ENCODE peak calls at places on chromosomes 11 and 22, in six cellular contexts. Z, Y, J, C, A and L are unnamed samples.
A peak's percentile ranks its signal among the peaks of the same experiment; 100 is the strongest.

GRCh38 chr11:57458410-57459111 is 1.8 kb upstream of the RTN4RL2 start:
- DNase-seq in Z (peak; percentile 92), A (peak; percentile 84), J (peak; percentile 62), Y (peak; percentile 56), C (no peak), L (no peak)

GRCh38 chr11:115660072-115660805 is 156.0 kb upstream of the CADM1 start:
- DNase-seq in J (no peak), C (no peak), A (peak; percentile 43), Z (peak; percentile 53), Y (no peak), L (no peak)

GRCh38 chr22:38248280-38248679 is 24.5 kb downstream of the TMEM184B start:
- DNase-seq in C (no peak), J (no peak), Z (no peak), Y (no peak), A (no peak), L (no peak)

GRCh38 chr11:64969209-64969608 is 2.7 kb downstream of the MAJIN start:
- DNase-seq in C (no peak), A (no peak), J (no peak), Y (peak; percentile 20), Z (no peak), L (no peak)

GRCh38 chr11:8610532-8611116 is 16.6 kb upstream of the STK33 start:
- DNase-seq in Y (no peak), Z (no peak), C (no peak), A (no peak), J (no peak), L (no peak)

GRCh38 chr11:34757026-34757451 is 136.1 kb downstream of the EHF start:
- DNase-seq in J (no peak), C (no peak), A (no peak), Z (no peak), Y (peak; percentile 41), L (no peak)

GRCh38 chr11:31641477-31642062 is 132.0 kb downstream of the ELP4 start:
- DNase-seq in A (no peak), Z (peak; percentile 59), Y (peak; percentile 8), C (no peak), J (peak; percentile 29), L (peak; percentile 4)

GRCh38 chr11:74842967-74843366 is 94.3 kb downstream of the RNF169 start:
- DNase-seq in Z (peak; percentile 54), J (no peak), C (no peak), A (peak; percentile 73), Y (no peak), L (no peak)

GRCh38 chr11:120372296-120372695 is 36.1 kb downstream of the ARHGEF12 start:
- DNase-seq in A (no peak), Z (no peak), J (no peak), Y (no peak), C (no peak), L (no peak)

GRCh38 chr11:112613051-112613972 is 347.9 kb upstream of the NCAM1 start:
- DNase-seq in C (no peak), A (no peak), J (no peak), Z (no peak), Y (no peak), L (no peak)

GRCh38 chr11:92482502-92482901 is 257.9 kb downstream of the FAT3 start:
- DNase-seq in J (no peak), Z (no peak), A (no peak), C (no peak), Y (no peak), L (no peak)

GRCh38 chr22:41491379-41492100 is 22.6 kb downstream of the ACO2 start:
- DNase-seq in A (no peak), Z (no peak), C (no peak), J (no peak), Y (no peak), L (no peak)

GRCh38 chr11:24935059-24935458 is 438.2 kb downstream of the LUZP2 start:
- DNase-seq in Z (no peak), Y (no peak), C (no peak), A (no peak), J (no peak), L (no peak)

GRCh38 chr11:47908198-47908597 is 60.0 kb upstream of the NUP160 start:
- DNase-seq in J (no peak), A (no peak), Y (no peak), Z (no peak), C (no peak), L (no peak)

GRCh38 chr11:85935751-85936150 is 80.6 kb downstream of the CCDC83 start:
- DNase-seq in A (peak; percentile 23), C (no peak), Z (no peak), Y (no peak), J (no peak), L (no peak)

GRCh38 chr11:46017341-46017740 is 94.9 kb downstream of the LARGE2 start:
- DNase-seq in Y (no peak), Z (no peak), A (no peak), C (no peak), J (no peak), L (no peak)
- TF ChIP-seq CTCF in Y (no peak), Z (no peak), A (no peak), C (no peak), J (no peak), L (no peak)

GRCh38 chr11:27401760-27402316 is 38.8 kb upstream of the CCDC34 start:
- DNase-seq in C (no peak), Y (no peak), A (no peak), Z (no peak), J (no peak), L (no peak)
- TF ChIP-seq POLR2AphosphoS5 in C (no peak), Y (no peak), A (no peak), Z (no peak), J (peak; percentile 17), L (no peak)

GRCh38 chr11:134802598-134802997 is 390.6 kb upstream of the B3GAT1 start:
- DNase-seq in A (no peak), C (no peak), Z (no peak), Y (no peak), J (no peak), L (no peak)

GRCh38 chr11:134800826-134801225 is 388.8 kb upstream of the B3GAT1 start:
- DNase-seq in A (no peak), C (no peak), J (no peak), Y (no peak), Z (no peak), L (no peak)

GRCh38 chr11:134801526-134801925 is 389.5 kb upstream of the B3GAT1 start:
- DNase-seq in Z (no peak), Y (no peak), A (no peak), J (no peak), C (no peak), L (no peak)

GRCh38 chr11:134800130-134800529 is 388.1 kb upstream of the B3GAT1 start:
- DNase-seq in A (peak; percentile 58), Z (no peak), Y (no peak), C (no peak), J (no peak), L (no peak)

GRCh38 chr11:134802116-134802515 is 390.1 kb upstream of the B3GAT1 start:
- DNase-seq in A (no peak), J (no peak), C (no peak), Y (no peak), Z (no peak), L (no peak)
- H3K36me3 ChIP-seq in A (no peaks in the 10 kb centered on the region), J (no peaks in the 10 kb centered on the region), C (no peaks in the 10 kb centered on the region), Y (no peaks in the 10 kb centered on the region), Z (no peaks in the 10 kb centered on the region), L (no peaks in the 10 kb centered on the region)

GRCh38 chr22:29480512-29481264 is 670 bp downstream of the NEFH start:
- DNase-seq in C (no peak), J (no peak), Y (no peak), A (peak; percentile 90), Z (peak; percentile 81), L (no peak)

GRCh38 chr22:29482253-29482652 is 2.2 kb downstream of the NEFH start:
- DNase-seq in A (no peak), Z (no peak), C (no peak), Y (no peak), J (no peak), L (no peak)

GRCh38 chr22:29480262-29480511 is 169 bp downstream of the NEFH start:
- DNase-seq in C (no peak), A (peak; percentile 85), Y (no peak), J (no peak), Z (no peak), L (no peak)

GRCh38 chr22:29482726-29483125 is 2.7 kb downstream of the NEFH start:
- DNase-seq in J (no peak), C (no peak), A (no peak), Y (no peak), Z (no peak), L (no peak)

DNA sequence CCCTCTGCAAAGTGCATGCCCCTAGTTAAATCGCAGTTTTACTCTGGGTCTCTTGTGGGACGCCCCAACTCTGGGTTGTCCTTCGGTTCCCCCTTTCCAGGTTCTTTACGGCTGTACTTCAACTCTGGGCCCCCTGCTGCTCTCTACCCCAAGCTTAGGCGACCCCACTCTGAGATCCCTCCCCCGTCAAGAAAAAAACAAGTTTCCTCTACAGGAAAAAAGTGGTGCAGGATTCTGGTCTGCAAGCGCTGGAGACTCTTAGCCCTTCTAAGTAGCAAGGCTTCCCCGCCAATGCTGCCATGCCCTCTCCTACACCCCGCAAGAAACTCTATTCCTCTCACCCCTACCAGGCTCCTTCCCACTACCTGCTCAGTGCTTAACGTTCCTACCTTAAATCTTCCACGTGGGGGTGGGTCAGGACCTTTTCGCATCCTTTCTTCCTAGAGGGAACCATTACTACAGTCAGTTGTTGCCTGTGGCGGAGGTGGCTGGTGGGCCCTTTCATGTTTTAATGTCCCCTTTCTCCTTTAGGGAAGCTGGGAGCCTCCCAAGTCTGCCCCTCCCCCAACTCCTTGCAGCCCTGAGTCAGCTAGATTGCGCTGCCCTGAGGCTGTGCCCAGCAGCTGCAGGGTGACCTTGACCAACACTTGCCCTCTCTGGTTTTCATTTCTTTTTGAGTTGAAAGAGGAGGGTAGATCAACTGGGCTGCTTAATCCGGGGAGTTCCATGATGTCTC is 1.4 kb downstream of the NEFH start:
- DNase-seq in C (no peak), J (no peak), Y (no peak), Z (peak; percentile 83), A (no peak), L (no peak)
- TF ChIP-seq CTCF in C (no peak), J (no peak), Y (no peak), Z (no peak), A (no peak), L (no peak)

GRCh38 chr11:41003339-41003992 is 456.0 kb downstream of the LRRC4C start:
- DNase-seq in Y (no peak), A (no peak), Z (no peak), C (no peak), J (no peak), L (no peak)

DNA sequence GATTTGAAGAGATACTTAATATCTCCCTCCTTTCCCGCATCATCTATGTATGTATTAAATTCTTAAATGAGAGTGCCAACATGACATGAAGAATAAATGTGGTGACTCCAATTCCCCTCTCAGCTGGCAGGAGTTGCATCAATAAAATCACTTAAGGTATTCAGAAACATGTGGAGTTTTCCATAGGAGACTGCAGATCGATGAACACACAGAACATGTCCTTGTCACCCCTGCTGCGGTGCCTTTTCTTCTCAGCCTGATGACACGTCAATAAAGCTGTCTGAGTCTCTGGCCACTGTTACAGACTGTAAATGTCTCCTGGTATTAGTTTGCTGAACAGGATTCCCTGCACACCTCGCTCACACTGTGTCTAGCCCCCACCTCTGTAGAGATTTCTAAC is 460.6 kb downstream of the LRRC4C start:
- DNase-seq in C (no peak), A (no peak), J (no peak), Z (no peak), Y (no peak), L (no peak)
- TF ChIP-seq POLR2AphosphoS5 in C (no peak), A (no peak), J (no peak), Z (no peak), Y (no peak), L (no peak)

DNA sequence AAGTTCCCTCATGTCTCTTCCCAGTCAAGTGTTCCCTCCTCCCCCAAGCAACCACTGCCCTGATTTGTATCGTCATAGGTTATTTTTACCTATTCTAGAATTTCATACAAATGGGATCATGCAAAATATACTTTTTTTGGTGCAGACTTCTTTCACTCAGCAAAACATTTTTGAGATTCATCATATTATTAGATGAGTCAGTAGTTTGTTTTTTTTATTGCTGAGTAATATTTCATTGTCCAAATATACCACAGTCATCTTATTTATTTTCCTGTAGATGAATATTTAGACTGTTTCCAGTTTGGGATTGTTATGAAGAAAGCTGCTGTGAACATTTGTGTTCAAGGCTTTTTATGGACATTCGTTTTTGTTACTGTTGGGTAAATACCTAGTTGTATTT is 126.2 kb upstream of the SEZ6L start:
- DNase-seq in J (no peak), Z (no peak), C (no peak), A (no peak), Y (no peak), L (no peak)
- H3K36me3 ChIP-seq in J (no peaks in the 10 kb centered on the region), Z (no peaks in the 10 kb centered on the region), C (no peaks in the 10 kb centered on the region), A (no peaks in the 10 kb centered on the region), Y (no peaks in the 10 kb centered on the region), L (no peaks in the 10 kb centered on the region)